ENCODE peak calls at places on chromosomes 1 and 21, in five cellular contexts. U is iPS DF 19.7, D is right lobe of liver, W is fibroblast of mammary gland, L is omental fat pad. S is an unnamed sample.

GRCh38 chr1:60903591-60903990 is 178.8 kb upstream of the NFIA start:
- DNase-seq in U (no peak), D (no peak), W (peak), L (no peak), S (no peak)

GRCh38 chr1:175881571-175881970 is 138.2 kb upstream of the TNR start:
- DNase-seq in U (no peak), D (no peak), W (no peak), L (no peak), S (no peak)

GRCh38 chr1:219324629-219325367 is 151.1 kb downstream of the LYPLAL1 start:
- DNase-seq in U (no peak), D (no peak), W (peak), L (no peak), S (no peak)

GRCh38 chr1:113307771-113308451 is 82.4 kb upstream of the MAGI3 start:
- DNase-seq in U (no peak), D (no peak), W (peak), L (no peak), S (no peak)

GRCh38 chr1:113391643-113392271 is 1.4 kb downstream of the MAGI3 start:
- DNase-seq in U (no peak), D (no peak), W (no peak), L (no peak), S (no peak)

GRCh38 chr1:31701137-31701736 is 2.6 kb downstream of the COL16A1 start:
- DNase-seq in U (no peak), D (peak), W (peak), L (peak), S (peak)

GRCh38 chr1:206472454-206472853 is 2.2 kb downstream of the IKBKE start:
- DNase-seq in U (no peak), D (no peak), W (peak), L (no peak), S (no peak)

GRCh38 chr1:26500488-26501175 is 28.4 kb downstream of the HMGN2 start:
- DNase-seq in U (no peak), D (peak), W (peak), L (peak), S (peak)

GRCh38 chr1:26597629-26598039 is 68.1 kb downstream of the RPS6KA1 start:
- DNase-seq in U (no peak), D (no peak), W (peak), L (no peak), S (no peak)

GRCh38 chr1:233518344-233518743 is 95.6 kb upstream of the KCNK1 start:
- DNase-seq in U (no peak), D (no peak), W (peak), L (no peak), S (no peak)

GRCh38 chr1:200526709-200527612 is 93.6 kb downstream of the KIF14 start:
- DNase-seq in U (no peak), D (no peak), W (peak), L (no peak), S (no peak)

GRCh38 chr1:203911806-203912205 is 50.4 kb downstream of the SNRPE start:
- DNase-seq in U (no peak), D (no peak), W (no peak), L (no peak), S (no peak)

GRCh38 chr1:197464039-197464438 is 196.0 kb downstream of the CRB1 start:
- DNase-seq in U (no peak), D (no peak), W (peak), L (no peak), S (peak)

GRCh38 chr1:184075040-184076029 is 23.8 kb downstream of the TSEN15 start:
- DNase-seq in U (no peak), D (no peak), W (peak), L (no peak), S (no peak)

GRCh38 chr1:53552981-53553733 is 94.0 kb downstream of the DMRTB1 start:
- DNase-seq in U (no peak), D (peak), W (no peak), L (peak), S (no peak)

GRCh38 chr1:226737819-226738420 is 1.2 kb downstream of the ITPKB start:
- DNase-seq in U (no peak), D (peak), W (peak), L (peak), S (peak)

GRCh38 chr1:32239790-32240139 is 7.3 kb upstream of the FAM167B start:
- DNase-seq in U (no peak), D (no peak), W (no peak), L (no peak), S (no peak)

GRCh38 chr1:29793101-29793546 is 556.8 kb downstream of the PTPRU start:
- DNase-seq in U (peak), D (peak), W (peak), L (peak), S (peak)

GRCh38 chr21:15444118-15444960 is 285.4 kb upstream of the USP25 start:
- DNase-seq in U (no peak), D (peak), W (peak), L (no peak), S (no peak)

GRCh38 chr1:199875337-199875736 is 152.2 kb upstream of the NR5A2 start:
- DNase-seq in U (no peak), D (no peak), W (no peak), L (no peak), S (no peak)

GRCh38 chr1:75981188-75981897 is 49.1 kb upstream of the ASB17 start:
- DNase-seq in U (no peak), D (no peak), W (no peak), L (no peak), S (no peak)

GRCh38 chr1:198449727-198450433 is 90.6 kb downstream of the ATP6V1G3 start:
- DNase-seq in U (no peak), D (no peak), W (peak), L (no peak), S (no peak)

GRCh38 chr1:73887412-73887811 is 310.6 kb downstream of the LRRIQ3 start:
- DNase-seq in U (no peak), D (no peak), W (no peak), L (no peak), S (no peak)

GRCh38 chr1:30191154-30191702 is 532.2 kb downstream of the MATN1 start:
- DNase-seq in U (no peak), D (no peak), W (peak), L (peak), S (peak)

GRCh38 chr1:112852276-112852675 is 103.7 kb downstream of the SLC16A1 start:
- DNase-seq in U (no peak), D (no peak), W (no peak), L (no peak), S (no peak)

GRCh38 chr1:197967066-197967465 is 49.9 kb downstream of the LHX9 start:
- DNase-seq in U (no peak), D (no peak), W (no peak), L (no peak), S (no peak)

GRCh38 chr1:3011631-3012510 is 9.4 kb upstream of the ACTRT2 start:
- DNase-seq in U (no peak), D (peak), W (no peak), L (no peak), S (no peak)

GRCh38 chr1:235735630-235736029 is 86.0 kb upstream of the GNG4 start:
- DNase-seq in U (no peak), D (no peak), W (peak), L (no peak), S (no peak)

GRCh38 chr1:18144921-18145699 is 37.5 kb downstream of the IGSF21 start:
- DNase-seq in U (no peak), D (no peak), W (no peak), L (no peak), S (no peak)

GRCh38 chr21:44867999-44868700 is 5.3 kb downstream of the PTTG1IP start:
- DNase-seq in U (no peak), D (peak), W (no peak), L (no peak), S (no peak)

GRCh38 chr1:94641990-94642389 is 100.4 kb upstream of the F3 start:
- DNase-seq in U (no peak), D (no peak), W (no peak), L (no peak), S (peak)

GRCh38 chr21:38126677-38127271 is 130.0 kb upstream of the KCNJ15 start:
- DNase-seq in U (peak), D (no peak), W (peak), L (peak), S (peak)

GRCh38 chr1:3632716-3633343 is 8.0 kb downstream of the TPRG1L start:
- DNase-seq in U (no peak), D (peak), W (no peak), L (no peak), S (no peak)

GRCh38 chr21:16040601-16041000 is 310.8 kb downstream of the USP25 start:
- DNase-seq in U (no peak), D (no peak), W (peak), L (no peak), S (no peak)

GRCh38 chr1:80457409-80457808 is 1343.3 kb upstream of the ADGRL2 start:
- DNase-seq in U (no peak), D (no peak), W (no peak), L (no peak), S (no peak)

GRCh38 chr1:9960705-9961562 is 17.7 kb downstream of the NMNAT1 start:
- DNase-seq in U (no peak), D (no peak), W (peak), L (no peak), S (no peak)

GRCh38 chr1:93613895-93614294 is 67.7 kb downstream of the BCAR3 start:
- DNase-seq in U (no peak), D (peak), W (peak), L (no peak), S (no peak)

S was measured in tibial nerve.